ENCODE peak calls at places on chromosomes 16 and 17, in ten cellular contexts. H is uterus, J is K562, Y is breast epithelium, I is heart left ventricle, B is stomach, O is body of pancreas, T is vagina, R is Peyer's patch, X is IMR-90. M is an unnamed sample. For H3K4me1 and H3K27me3, the result is how much of the 10 kb centered on the place peaks cover.

GRCh38 chr16:65071371-65072311 is 50.2 kb downstream of the CDH11 start:
- DNase-seq in T (no peak), J (no peak), R (no peak), X (peak), B (no peak), H (peak), O (peak), I (no peak), Y (no peak), M (no peak)

GRCh38 chr16:24635900-24636610 is 93.4 kb upstream of the TNRC6A start:
- DNase-seq in I (peak), J (no peak), Y (peak), O (peak), T (no peak), B (peak), X (peak), R (peak), H (peak), M (peak)

GRCh38 chr16:56068816-56069215 is 122.5 kb upstream of the GNAO1 start:
- DNase-seq in Y (no peak), I (no peak), O (no peak), B (no peak), X (no peak), T (no peak), R (no peak), J (no peak), H (no peak), M (no peak)

GRCh38 chr17:83064732-83065659 is 14.4 kb upstream of the METRNL start:
- DNase-seq in J (peak), I (peak), T (peak), O (peak), X (no peak), Y (peak), H (peak), B (peak), R (peak), M (peak)

GRCh38 chr17:81996232-81996756 is 18.9 kb downstream of the ASPSCR1 start:
- DNase-seq in O (no peak), X (no peak), J (no peak), R (no peak), H (no peak), I (peak), Y (no peak), T (no peak), B (no peak), M (no peak)

GRCh38 chr16:57000271-57001025 is 11.1 kb downstream of the NLRC5 start:
- DNase-seq in I (peak), B (peak), R (no peak), T (no peak), O (peak), X (peak), Y (no peak), H (peak), J (no peak), M (no peak)

GRCh38 chr17:74181341-74181740 is 22.1 kb upstream of the RPL38 start:
- DNase-seq in R (peak), J (no peak), H (no peak), I (no peak), Y (no peak), X (no peak), O (no peak), B (no peak), T (no peak), M (no peak)

GRCh38 chr16:86039606-86040005 is 140.6 kb downstream of the IRF8 start:
- DNase-seq in H (no peak), J (no peak), X (no peak), O (no peak), B (no peak), I (no peak), R (peak), Y (no peak), T (no peak), M (no peak)

GRCh38 chr17:66807182-66807581 is 27.7 kb upstream of the CACNG5 start:
- DNase-seq in H (no peak), J (no peak), Y (no peak), B (peak), X (no peak), O (peak), I (no peak), T (no peak), R (no peak), M (no peak)

GRCh38 chr16:27770271-27771196 is 220.6 kb downstream of the KATNIP start:
- DNase-seq in I (peak), O (no peak), J (no peak), B (no peak), H (no peak), R (peak), T (no peak), X (no peak), Y (no peak), M (no peak)

GRCh38 chr17:19904412-19904811 is 36.7 kb upstream of the ULK2 start:
- DNase-seq in B (no peak), J (no peak), H (no peak), T (no peak), R (no peak), X (peak), I (no peak), Y (no peak), O (no peak), M (no peak)

DNA sequence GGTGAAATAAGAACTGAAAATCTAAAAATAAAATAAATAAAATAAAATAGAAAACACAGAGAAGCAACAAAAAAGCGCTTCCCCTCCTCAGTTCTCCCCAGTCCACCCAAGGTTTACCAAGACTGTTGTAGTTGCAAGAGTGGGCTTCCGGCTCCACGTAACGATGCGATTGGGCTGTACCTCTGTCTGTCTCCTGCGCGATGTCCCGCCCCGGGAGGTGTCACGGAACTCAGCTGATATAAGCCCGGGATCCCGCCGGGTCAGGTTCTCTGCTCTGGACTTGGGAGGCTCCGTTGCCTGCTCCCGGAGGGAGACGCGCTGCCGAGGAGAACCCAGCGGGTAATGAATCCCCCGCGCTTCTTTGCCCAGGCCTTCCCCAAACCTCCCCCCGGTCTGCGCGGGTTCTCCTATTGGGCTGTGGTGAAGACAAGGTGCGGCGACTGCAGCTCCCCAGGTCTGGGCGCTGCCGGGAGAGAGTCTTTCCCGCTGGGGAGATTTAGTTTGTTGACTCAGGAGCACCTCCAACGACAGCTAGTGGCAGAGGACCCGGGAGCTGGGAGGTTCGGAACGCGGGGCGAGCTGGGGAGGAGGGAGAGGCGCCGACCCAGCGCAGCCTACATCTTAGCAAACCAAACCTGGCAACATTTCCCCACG is at the start of gene SLFN5:
- DNase-seq in O (peak), Y (peak), T (peak), H (peak), X (peak), I (peak), R (peak), J (peak), B (peak), M (peak)
- TF ChIP-seq POLR2A in O (peak), Y (peak), T (no peak), H (peak), X (peak), I (no peak), R (peak), J (no peak), B (no peak), M (peak)

GRCh38 chr16:3611145-3611977 is at the start of gene SLX4:
- DNase-seq in R (peak), X (peak), T (no peak), H (peak), Y (peak), B (peak), O (peak), J (peak), I (peak), M (peak)
- H3K4me1 ChIP-seq in R (under half), X (under half), T (under half), H (under half), Y (under half), B (under half), O (under half), J (under half), I (under half), M (under half)

DNA sequence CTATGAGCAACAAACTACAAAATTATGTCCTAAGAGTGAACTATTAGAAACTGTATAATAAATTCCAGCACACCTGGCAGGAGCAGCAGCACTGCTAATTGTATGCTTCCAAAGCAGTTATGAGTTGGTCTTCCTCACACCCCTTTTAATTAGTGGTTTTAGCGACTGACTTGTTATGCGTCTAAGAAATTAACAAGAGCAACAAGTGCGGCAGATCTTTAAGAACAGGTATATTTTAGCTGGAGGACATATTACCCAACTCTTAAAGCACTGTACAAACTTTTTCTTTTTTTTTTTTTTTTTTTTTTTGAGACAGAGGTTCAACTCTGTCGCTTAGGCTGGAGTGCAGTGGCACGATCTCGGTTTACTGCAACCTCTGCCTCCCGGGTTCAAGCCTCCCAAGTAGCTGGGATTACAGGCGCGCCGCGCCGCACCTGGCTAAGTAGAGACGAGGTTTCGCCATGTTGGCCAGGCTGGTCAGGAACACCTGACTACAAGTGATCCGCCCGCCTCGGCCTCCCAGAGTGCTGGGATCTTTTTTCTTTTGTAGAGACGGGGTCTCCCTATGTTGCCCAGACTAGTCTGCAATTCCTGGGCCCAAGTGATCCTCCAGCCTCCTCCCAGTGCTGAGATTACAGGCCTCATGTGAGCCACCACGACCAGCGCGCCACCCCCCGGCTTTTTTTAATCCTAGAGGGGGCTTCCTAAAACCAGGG is 1.6 kb upstream of the FBXL20 start:
- DNase-seq in B (no peak), O (no peak), H (no peak), T (no peak), I (no peak), X (no peak), J (no peak), R (no peak), Y (no peak), M (no peak)
- H3K27me3 ChIP-seq in B (under half), O (under half), H (under half), T (under half), I (under half), X (under half), J (under half), R (under half), Y (under half), M (under half)

GRCh38 chr16:20391045-20391444 is 13.5 kb downstream of the PDILT start:
- DNase-seq in O (no peak), R (no peak), I (no peak), T (no peak), B (no peak), H (no peak), J (no peak), Y (no peak), X (no peak), M (no peak)
- TF ChIP-seq POLR2A in O (no peak), R (no peak), I (no peak), T (no peak), B (no peak), H (no peak), J (no peak), Y (no peak), X (no peak), M (no peak)

DNA sequence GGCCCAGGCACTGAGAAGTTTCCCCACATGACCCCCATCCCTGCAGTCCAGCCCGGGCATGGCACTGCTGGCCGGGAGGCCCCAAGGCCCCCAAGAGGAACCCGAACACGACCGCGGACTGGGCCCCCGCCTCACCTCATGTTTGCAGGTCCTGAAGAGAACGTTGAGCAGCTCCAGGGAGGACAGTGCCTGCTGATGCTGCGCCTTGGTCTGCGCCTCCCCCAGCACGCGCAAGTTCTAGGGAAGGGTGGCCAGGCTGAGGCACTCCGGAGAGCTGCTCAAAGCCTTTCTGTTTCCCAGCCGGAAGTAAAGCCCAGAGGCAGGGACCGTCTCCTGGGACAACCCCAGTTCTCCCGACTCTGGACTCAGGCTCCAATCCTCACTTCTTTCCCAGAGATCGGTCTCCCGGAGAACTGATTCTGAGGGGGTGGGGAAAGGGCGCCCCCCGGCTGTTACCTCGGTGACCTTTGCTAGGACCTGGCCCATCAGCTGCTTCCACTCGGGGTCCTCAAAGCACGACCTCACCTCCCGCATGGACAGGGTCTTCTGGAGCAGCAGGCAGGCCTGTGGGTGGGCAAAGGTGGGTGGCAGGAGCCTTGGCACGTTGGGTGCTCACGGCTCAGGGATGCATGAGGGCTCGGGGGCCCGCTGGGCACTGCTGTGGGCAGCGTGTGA is 13.7 kb downstream of the MYBBP1A start:
- DNase-seq in X (no peak), T (no peak), O (no peak), Y (no peak), B (no peak), H (no peak), I (peak), R (no peak), J (no peak), M (no peak)
- H3K4me1 ChIP-seq in X (under half), T (under half), O (under half), Y (under half), B (under half), H (under half), I (half or more), R (under half), J (half or more), M (under half)

DNA sequence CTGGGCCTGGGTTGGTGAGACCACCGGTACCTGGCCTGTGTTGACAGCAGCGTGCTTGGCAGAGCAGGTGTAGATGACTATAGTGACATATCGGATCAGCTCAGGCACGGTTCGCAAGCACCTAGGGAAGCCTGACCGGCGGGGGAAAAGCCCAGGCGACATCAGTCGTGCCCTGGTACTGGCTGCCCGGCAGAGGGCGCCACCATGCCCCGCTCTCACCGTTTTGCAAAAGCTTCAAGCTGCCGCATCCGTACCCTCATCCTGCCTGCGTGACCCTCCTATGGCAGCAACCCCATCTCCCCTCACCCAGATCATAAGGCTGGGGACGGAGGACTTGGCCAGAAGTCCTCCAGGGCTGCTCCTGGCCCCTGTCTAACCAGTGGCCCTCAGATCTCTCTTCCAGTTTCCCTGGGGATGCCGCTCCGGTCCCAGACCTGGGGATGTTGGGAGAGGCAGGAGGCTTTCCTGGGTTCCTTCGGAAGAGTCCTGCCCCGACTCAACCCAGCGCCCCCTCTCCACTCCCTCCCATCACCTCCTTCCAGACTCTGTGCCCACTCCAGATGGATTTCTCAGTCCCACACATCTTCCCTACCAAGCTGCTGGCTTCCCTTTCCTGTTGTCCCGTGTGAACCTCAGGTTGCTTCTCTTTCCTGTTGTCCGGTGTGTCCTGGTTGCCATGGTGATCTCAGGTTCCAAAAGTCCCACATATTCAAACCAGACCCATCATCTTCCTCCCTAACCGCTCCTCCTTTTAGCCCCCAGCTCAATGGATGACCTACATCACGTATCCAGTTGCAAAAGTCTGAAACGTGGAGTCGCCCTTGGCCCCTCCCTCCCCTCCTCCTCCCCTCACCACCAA is 13.7 kb downstream of the ALOX12B start:
- DNase-seq in H (peak), I (peak), X (peak), T (no peak), O (peak), R (peak), B (peak), Y (peak), J (peak), M (no peak)
- H3K27me3 ChIP-seq in H (under half), I (half or more), X (half or more), T (under half), O (under half), R (under half), B (half or more), Y (half or more), J (under half), M (under half)

GRCh38 chr17:75878174-75878998 is at the start of gene TRIM47:
- DNase-seq in R (peak), X (peak), O (peak), J (peak), T (no peak), Y (peak), I (peak), B (peak), H (peak), M (peak)
- TF ChIP-seq POLR2A in R (peak), X (no peak), O (peak), J (peak), T (peak), Y (no peak), I (no peak), B (no peak), H (peak), M (peak)

GRCh38 chr17:1712271-1712670 is 2.1 kb upstream of the TLCD2 start:
- DNase-seq in H (no peak), I (no peak), R (no peak), Y (no peak), X (no peak), J (no peak), T (no peak), B (no peak), O (no peak), M (no peak)
- H3K4me1 ChIP-seq in H (under half), I (half or more), R (under half), Y (under half), X (under half), J (half or more), T (under half), B (half or more), O (under half), M (under half)

GRCh38 chr16:47262938-47263337 is 119.2 kb upstream of the NETO2 start:
- DNase-seq in T (no peak), R (no peak), O (no peak), X (peak), Y (no peak), I (no peak), H (no peak), B (no peak), J (no peak), M (no peak)
- H3K27me3 ChIP-seq in T (under half), R (under half), O (under half), X (under half), Y (under half), I (under half), H (under half), B (under half), J (under half), M (under half)